ENCODE peak calls at places on chromosome 9, in six cellular contexts. Q, U, K, A, Z and X are unnamed samples.

GRCh38 chr9:33469891-33470290 is 3.8 kb downstream of the NOL6 start:
- DNase-seq in Z (no peak), U (no peak), K (no peak), Q (no peak), A (no peak), X (no peak)

GRCh38 chr9:35653611-35654010 is 2.9 kb upstream of the SIT1 start:
- DNase-seq in K (no peak), U (no peak), Q (no peak), Z (no peak), A (no peak), X (peak)

GRCh38 chr9:133992780-133993634 is 883 bp upstream of the VAV2 start:
- DNase-seq in Z (peak), Q (peak), U (peak), K (peak), A (peak), X (peak)

GRCh38 chr9:80147866-80148265 is 576.1 kb downstream of the TLE4 start:
- DNase-seq in K (no peak), Q (no peak), U (no peak), A (no peak), Z (no peak), X (no peak)

GRCh38 chr9:5436441-5436840 is 1.3 kb downstream of the PLGRKT start:
- DNase-seq in Q (no peak), K (no peak), A (no peak), Z (no peak), U (no peak), X (peak)

GRCh38 chr9:110767559-110768063 is 99.0 kb downstream of the MUSK start:
- DNase-seq in K (no peak), Q (no peak), Z (no peak), A (peak), U (no peak), X (no peak)

GRCh38 chr9:81456431-81456970 is 232.8 kb downstream of the TLE1 start:
- DNase-seq in K (no peak), Q (no peak), A (peak), Z (peak), U (no peak), X (no peak)

GRCh38 chr9:102309379-102309778 is 570.9 kb upstream of the GRIN3A start:
- DNase-seq in K (no peak), A (no peak), U (peak), Z (no peak), Q (no peak), X (no peak)

GRCh38 chr9:136880651-136881050 is 5.7 kb upstream of the TRAF2 start:
- DNase-seq in Z (no peak), U (no peak), K (no peak), Q (no peak), A (no peak), X (no peak)

GRCh38 chr9:83062653-83063527 is at the start of gene RASEF:
- DNase-seq in U (peak), Z (peak), A (no peak), Q (peak), K (peak), X (peak)

GRCh38 chr9:123684393-123685149 is 245.4 kb downstream of the DENND1A start:
- DNase-seq in K (no peak), A (no peak), Z (no peak), U (peak), Q (no peak), X (peak)

GRCh38 chr9:83570359-83570758 is 32.2 kb upstream of the FRMD3 start:
- DNase-seq in Q (no peak), Z (no peak), K (no peak), A (no peak), U (no peak), X (peak)

GRCh38 chr9:108956627-108957026 is 22.4 kb downstream of the ABITRAM start:
- DNase-seq in K (no peak), A (no peak), U (no peak), Q (no peak), Z (no peak), X (no peak)

GRCh38 chr9:127225747-127226646 is 38.6 kb upstream of the GARNL3 start:
- DNase-seq in U (peak), Q (no peak), K (no peak), Z (no peak), A (peak), X (no peak)

GRCh38 chr9:83503881-83504280 is 34.3 kb downstream of the FRMD3 start:
- DNase-seq in U (no peak), Q (no peak), K (no peak), A (no peak), Z (no peak), X (no peak)

GRCh38 chr9:90432951-90433350 is 209.7 kb downstream of the DIRAS2 start:
- DNase-seq in Z (peak), A (no peak), K (no peak), Q (no peak), U (no peak), X (no peak)

GRCh38 chr9:99167120-99167519 is 54.6 kb downstream of the ALG2 start:
- DNase-seq in K (no peak), A (no peak), Z (no peak), Q (no peak), U (no peak), X (no peak)

GRCh38 chr9:71663931-71664459 is 104.3 kb downstream of the CEMIP2 start:
- DNase-seq in K (no peak), A (no peak), U (peak), Q (peak), Z (peak), X (no peak)

GRCh38 chr9:89461302-89461701 is 36.6 kb downstream of the SEMA4D start:
- DNase-seq in U (peak), K (no peak), Q (no peak), Z (peak), A (peak), X (no peak)

GRCh38 chr9:93079371-93079770 is 16.6 kb upstream of the CARD19 start:
- DNase-seq in A (no peak), K (no peak), Z (no peak), U (no peak), Q (no peak), X (no peak)

GRCh38 chr9:87260171-87260570 is 237.5 kb upstream of the DAPK1 start:
- DNase-seq in K (no peak), Z (no peak), Q (no peak), A (no peak), U (no peak), X (no peak)

GRCh38 chr9:115335441-115335840 is 217.5 kb upstream of the TNC start:
- DNase-seq in U (no peak), Q (no peak), K (no peak), A (no peak), Z (no peak), X (no peak)

DNA sequence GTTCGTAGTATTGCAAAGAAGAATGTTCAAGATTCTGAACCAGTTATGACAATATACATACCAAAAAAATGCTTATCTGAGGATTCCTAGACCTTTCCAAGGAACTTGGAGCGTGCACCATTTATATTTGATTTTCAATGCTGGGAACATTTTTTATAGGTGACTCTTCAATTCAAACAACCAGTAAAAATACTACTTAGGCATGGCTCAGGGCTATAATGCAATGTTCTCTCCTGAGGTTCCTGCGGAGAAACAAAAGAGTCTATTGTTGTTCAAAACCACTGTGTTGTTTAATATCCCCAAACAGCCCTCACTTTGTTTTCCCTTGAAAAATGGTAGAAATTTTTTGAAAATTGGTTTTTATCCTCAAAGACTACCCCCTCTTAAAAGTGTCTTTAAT is 335.7 kb upstream of the IZUMO3 start:
- DNase-seq in U (no peak), A (no peak), K (no peak), Z (no peak), Q (no peak), X (peak)
- H3K4me3 ChIP-seq in U (no peak), A (no peak), K (no peak), Z (no peak), Q (no peak), X (no peak)

GRCh38 chr9:77735515-77735914 is 87.4 kb upstream of the GNA14 start:
- DNase-seq in Q (no peak), K (no peak), A (peak), Z (no peak), U (peak), X (peak)
- H3K18ac ChIP-seq in Q (no peak), K (peak), A (no peak), Z (no peak), U (no peak), X (no peak)

GRCh38 chr9:18721267-18722079 is 247.5 kb downstream of the ADAMTSL1 start:
- DNase-seq in U (no peak), K (no peak), Z (no peak), A (no peak), Q (no peak), X (no peak)

GRCh38 chr9:18726546-18726945 is 252.6 kb downstream of the ADAMTSL1 start:
- DNase-seq in U (no peak), Q (no peak), A (peak), K (no peak), Z (peak), X (no peak)

GRCh38 chr9:18722882-18723281 is 248.9 kb downstream of the ADAMTSL1 start:
- DNase-seq in K (no peak), Z (no peak), A (no peak), Q (no peak), U (no peak), X (peak)

GRCh38 chr9:18720691-18721090 is 246.7 kb downstream of the ADAMTSL1 start:
- DNase-seq in Z (no peak), U (no peak), K (no peak), Q (no peak), A (peak), X (no peak)

GRCh38 chr9:18723366-18723765 is 249.4 kb downstream of the ADAMTSL1 start:
- DNase-seq in Z (no peak), K (no peak), Q (no peak), A (no peak), U (no peak), X (no peak)
- H3K4me3 ChIP-seq in Z (no peak), K (no peak), Q (no peak), A (no peak), U (no peak), X (no peak)

GRCh38 chr9:14662060-14662453 is 31.2 kb downstream of the ZDHHC21 start:
- DNase-seq in A (no peak), Q (no peak), Z (no peak), U (no peak), K (no peak), X (no peak)

GRCh38 chr9:14660721-14661120 is 32.5 kb downstream of the ZDHHC21 start:
- DNase-seq in A (no peak), U (no peak), K (no peak), Z (no peak), Q (no peak), X (no peak)

GRCh38 chr9:14661421-14662059 is 31.7 kb downstream of the ZDHHC21 start:
- DNase-seq in Q (no peak), Z (peak), A (peak), U (no peak), K (no peak), X (peak)
- H3K18ac ChIP-seq in Q (no peak), Z (no peak), A (no peak), U (no peak), K (no peak), X (no peak)

GRCh38 chr9:304519-305185 is 90.0 kb downstream of the DOCK8 start:
- DNase-seq in Z (no peak), A (no peak), Q (no peak), K (no peak), U (peak), X (peak)

GRCh38 chr9:303502-303901 is 88.8 kb downstream of the DOCK8 start:
- DNase-seq in K (no peak), Z (no peak), Q (no peak), U (no peak), A (no peak), X (no peak)

GRCh38 chr9:306907-307306 is 92.2 kb downstream of the DOCK8 start:
- DNase-seq in A (no peak), K (no peak), Z (no peak), U (peak), Q (no peak), X (peak)

GRCh38 chr9:304106-304505 is 89.4 kb downstream of the DOCK8 start:
- DNase-seq in U (peak), K (no peak), A (no peak), Q (no peak), Z (no peak), X (peak)
- H3K4me3 ChIP-seq in U (no peak), K (no peak), A (no peak), Q (no peak), Z (no peak), X (no peak)

GRCh38 chr9:121551985-121552753 is 52.5 kb upstream of the GGTA1 start:
- DNase-seq in A (no peak), U (no peak), K (no peak), Q (no peak), Z (no peak), X (no peak)
- H3K18ac ChIP-seq in A (no peak), U (no peak), K (no peak), Q (peak), Z (no peak), X (no peak)

GRCh38 chr9:135400496-135400895 is 79.1 kb upstream of the PPP1R26 start:
- DNase-seq in A (no peak), U (no peak), Q (no peak), Z (no peak), K (no peak), X (no peak)

GRCh38 chr9:135402739-135403695 is 76.6 kb upstream of the PPP1R26 start:
- DNase-seq in Q (no peak), U (no peak), Z (no peak), A (no peak), K (no peak), X (no peak)

GRCh38 chr9:135399000-135399649 is 80.5 kb upstream of the PPP1R26 start:
- DNase-seq in K (no peak), A (no peak), Q (no peak), Z (no peak), U (no peak), X (no peak)

GRCh38 chr9:135402048-135402738 is 77.4 kb upstream of the PPP1R26 start:
- DNase-seq in A (no peak), U (no peak), Z (no peak), Q (no peak), K (no peak), X (no peak)

DNA sequence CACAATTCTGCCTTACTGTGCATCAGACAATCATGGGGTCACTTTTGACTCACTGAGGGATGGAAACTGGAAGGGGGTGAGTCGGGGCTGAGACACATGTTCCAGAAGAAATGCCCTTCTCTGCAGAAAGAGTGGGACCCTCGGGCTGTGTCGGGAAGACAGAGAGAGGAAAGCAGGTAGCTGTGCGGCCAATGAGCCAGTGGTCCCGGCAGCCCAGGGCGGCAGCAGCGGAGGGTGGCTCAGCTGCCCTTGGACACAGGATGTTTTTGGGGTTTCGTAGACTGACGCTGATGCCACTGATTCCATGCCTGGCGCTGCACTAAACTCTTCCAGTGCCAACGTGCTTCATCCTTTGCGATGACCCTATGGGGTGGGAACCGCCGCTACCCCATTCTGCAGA is 78.4 kb upstream of the PPP1R26 start:
- DNase-seq in Q (no peak), Z (no peak), U (no peak), K (no peak), A (no peak), X (no peak)
- H3K4me3 ChIP-seq in Q (no peak), Z (no peak), U (no peak), K (no peak), A (no peak), X (no peak)

GRCh38 chr9:3124006-3124405 is 280.1 kb upstream of the PUM3 start:
- DNase-seq in U (no peak), A (no peak), K (no peak), Q (no peak), Z (no peak), X (no peak)
- H3K18ac ChIP-seq in U (no peak), A (no peak), K (no peak), Q (no peak), Z (no peak), X (no peak)

DNA sequence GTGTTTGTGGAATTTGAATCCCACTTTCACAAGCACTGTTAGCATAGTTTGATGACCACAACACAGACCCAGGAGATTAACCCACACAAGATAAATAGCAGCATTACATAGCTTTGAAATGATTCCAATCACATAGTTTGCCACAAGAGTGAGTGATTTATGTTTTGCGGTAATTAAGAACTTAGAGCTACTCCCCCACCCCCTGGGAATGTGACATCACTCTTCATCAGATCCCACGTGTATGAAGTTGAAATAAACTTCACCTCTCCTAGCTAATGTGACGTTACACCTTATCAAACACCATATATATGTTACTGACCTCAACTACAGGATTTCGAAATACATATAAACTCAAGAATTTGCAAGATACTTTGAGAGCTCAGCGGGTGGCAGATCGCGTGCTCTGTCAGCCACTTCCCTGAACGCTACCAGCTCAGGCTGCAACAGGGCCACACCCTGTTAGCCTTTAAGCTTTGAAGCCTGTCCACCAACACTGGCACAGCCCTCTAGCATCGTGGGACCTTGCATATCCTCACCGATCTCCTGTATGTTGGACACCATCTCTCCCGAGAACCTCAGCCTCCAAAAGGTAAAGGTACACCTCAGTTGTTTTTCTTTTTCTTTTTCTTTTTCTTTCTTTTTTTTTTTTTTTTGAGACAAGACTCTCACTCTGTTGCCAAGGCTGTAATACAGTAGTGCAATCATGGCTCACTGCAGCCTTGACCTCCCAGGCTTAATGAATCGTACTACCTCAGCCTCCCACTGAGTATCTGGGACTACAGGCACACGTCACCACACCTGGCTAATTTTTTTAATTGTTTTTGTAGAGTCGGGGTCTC is 1.8 kb upstream of the AGTPBP1 start:
- DNase-seq in Q (no peak), Z (peak), K (no peak), A (peak), U (peak), X (peak)
- H3K4me3 ChIP-seq in Q (no peak), Z (no peak), K (peak), A (no peak), U (no peak), X (no peak)

DNA sequence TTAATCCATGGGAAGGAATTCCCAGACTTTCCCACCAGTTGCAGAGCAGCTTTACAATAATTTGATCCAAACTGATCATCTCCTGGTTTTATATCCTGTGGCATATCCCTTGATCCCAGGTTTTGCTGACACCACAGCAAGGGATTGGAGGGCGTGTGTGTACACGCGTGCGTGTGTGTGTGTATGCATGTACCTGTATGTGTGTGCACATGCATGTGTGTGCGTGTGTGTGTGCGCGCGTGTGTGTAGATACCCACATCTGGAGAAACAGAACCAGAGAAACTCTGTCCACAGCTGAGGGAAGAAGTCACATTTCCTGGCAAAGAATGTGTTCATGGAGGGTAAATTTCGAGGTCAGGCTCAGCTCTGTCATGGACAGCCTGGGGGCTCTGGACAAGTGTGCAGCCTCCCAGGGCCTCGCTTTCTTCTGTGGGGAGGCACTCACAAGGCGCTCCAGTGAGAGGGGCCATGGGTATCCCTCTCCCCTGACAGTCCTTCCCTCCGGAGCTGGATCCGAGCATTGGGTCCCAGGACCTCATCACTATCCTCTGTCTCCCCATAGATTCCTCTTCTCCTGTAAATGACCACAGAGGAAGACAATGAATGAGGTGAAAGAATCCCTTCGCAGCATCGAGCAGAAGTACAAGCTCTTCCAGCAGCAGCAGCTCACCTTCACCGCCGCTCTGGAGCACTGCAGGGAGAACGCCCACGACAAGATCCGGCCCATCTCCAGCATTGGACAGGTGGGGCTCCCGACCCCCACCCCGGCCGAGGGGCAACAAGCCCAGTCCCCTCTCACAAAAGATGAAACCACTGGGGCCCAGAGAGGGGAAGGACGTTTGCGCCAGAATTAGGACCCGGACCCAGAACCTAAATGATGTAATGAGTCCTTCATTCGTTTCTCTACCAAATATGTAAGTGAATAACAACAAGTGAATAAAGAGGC is 4.9 kb downstream of the SPACA9 start:
- DNase-seq in K (no peak), U (no peak), A (no peak), Z (no peak), Q (no peak), X (no peak)
- H3K18ac ChIP-seq in K (no peak), U (no peak), A (no peak), Z (no peak), Q (peak), X (no peak)